ENCODE peak calls at places on chromosome 4, in seven cellular contexts. K is upper lobe of left lung, B is right lobe of liver, O is breast epithelium, W is sigmoid colon, H is body of pancreas, A is tibial nerve. L is an unnamed sample.

GRCh38 chr4:110164251-110164650 is 34.2 kb downstream of the ELOVL6 start:
- DNase-seq in K (no peak), B (no peak), O (no peak), W (no peak), H (no peak), A (no peak), L (no peak)

GRCh38 chr4:38805530-38806145 is 1.0 kb upstream of the TLR1 start:
- DNase-seq in K (no peak), B (no peak), O (no peak), W (no peak), H (no peak), A (no peak), L (no peak)

GRCh38 chr4:168722391-168722790 is 225.5 kb downstream of the PALLD start:
- DNase-seq in K (no peak), B (no peak), O (no peak), W (no peak), H (no peak), A (no peak), L (no peak)

GRCh38 chr4:84879651-84880200 is 86.8 kb downstream of the WDFY3 start:
- DNase-seq in K (no peak), B (no peak), O (no peak), W (no peak), H (no peak), A (no peak), L (no peak)

GRCh38 chr4:137125011-137125410 is 407.3 kb downstream of the PCDH18 start:
- DNase-seq in K (no peak), B (no peak), O (no peak), W (no peak), H (peak), A (no peak), L (peak)

GRCh38 chr4:151409470-151410313 is 716 bp downstream of the FHIP1A start:
- DNase-seq in K (peak), B (peak), O (peak), W (peak), H (peak), A (no peak), L (no peak)

GRCh38 chr4:30962949-30963348 is 242.8 kb downstream of the PCDH7 start:
- DNase-seq in K (no peak), B (no peak), O (no peak), W (no peak), H (no peak), A (no peak), L (no peak)

GRCh38 chr4:52869196-52869595 is 7.1 kb downstream of the RASL11B start:
- DNase-seq in K (peak), B (no peak), O (no peak), W (peak), H (no peak), A (no peak), L (peak)

GRCh38 chr4:78710536-78710935 is 65.6 kb upstream of the BMP2K start:
- DNase-seq in K (no peak), B (no peak), O (no peak), W (no peak), H (no peak), A (no peak), L (no peak)

GRCh38 chr4:161936625-161937133 is 227.1 kb downstream of the FSTL5 start:
- DNase-seq in K (no peak), B (no peak), O (no peak), W (no peak), H (no peak), A (no peak), L (no peak)

GRCh38 chr4:20618010-20618409 is 82.2 kb upstream of the PACRGL start:
- DNase-seq in K (no peak), B (peak), O (peak), W (peak), H (peak), A (no peak), L (peak)

GRCh38 chr4:37737456-37737855 is 51.3 kb upstream of the RELL1 start:
- DNase-seq in K (no peak), B (no peak), O (no peak), W (no peak), H (no peak), A (no peak), L (no peak)

GRCh38 chr4:40750461-40751258 is 905 bp downstream of the NSUN7 start:
- DNase-seq in K (no peak), B (no peak), O (no peak), W (no peak), H (peak), A (no peak), L (no peak)

GRCh38 chr4:88991746-88992145 is 65.2 kb downstream of the FAM13A start:
- DNase-seq in K (no peak), B (no peak), O (no peak), W (no peak), H (no peak), A (no peak), L (no peak)

GRCh38 chr4:92599044-92599443 is 295.3 kb downstream of the GRID2 start:
- DNase-seq in K (no peak), B (no peak), O (no peak), W (no peak), H (no peak), A (no peak), L (no peak)

GRCh38 chr4:187814737-187815465 is 180.7 kb upstream of the ZFP42 start:
- DNase-seq in K (no peak), B (no peak), O (peak), W (no peak), H (peak), A (no peak), L (no peak)

GRCh38 chr4:156547439-156547838 is 424.2 kb downstream of the PDGFC start:
- DNase-seq in K (no peak), B (no peak), O (no peak), W (no peak), H (no peak), A (no peak), L (no peak)

GRCh38 chr4:176988226-176988625 is 195.5 kb upstream of the VEGFC start:
- DNase-seq in K (no peak), B (no peak), O (no peak), W (no peak), H (no peak), A (no peak), L (no peak)

GRCh38 chr4:145090370-145090769 is 7.6 kb downstream of the ANAPC10 start:
- DNase-seq in K (no peak), B (no peak), O (no peak), W (no peak), H (no peak), A (no peak), L (no peak)

GRCh38 chr4:158823461-158823873 is 54.6 kb downstream of the FNIP2 start:
- DNase-seq in K (no peak), B (no peak), O (no peak), W (no peak), H (no peak), A (no peak), L (no peak)

GRCh38 chr4:100146756-100147155 is 43.5 kb downstream of the DDIT4L start:
- DNase-seq in K (no peak), B (no peak), O (no peak), W (no peak), H (no peak), A (no peak), L (no peak)

GRCh38 chr4:153028535-153028934 is 92.4 kb downstream of the FHDC1 start:
- DNase-seq in K (no peak), B (no peak), O (no peak), W (no peak), H (no peak), A (no peak), L (no peak)

GRCh38 chr4:110160616-110161015 is 37.8 kb downstream of the ELOVL6 start:
- DNase-seq in K (no peak), B (no peak), O (no peak), W (no peak), H (no peak), A (no peak), L (no peak)

GRCh38 chr4:40621592-40622512 is 7.8 kb downstream of the RBM47 start:
- DNase-seq in K (no peak), B (peak), O (peak), W (peak), H (peak), A (peak), L (peak)

GRCh38 chr4:35710343-35710742 is 534.0 kb downstream of the ARAP2 start:
- DNase-seq in K (no peak), B (no peak), O (no peak), W (no peak), H (no peak), A (no peak), L (no peak)

GRCh38 chr4:120718979-120719566 is 203.5 kb downstream of the PRDM5 start:
- DNase-seq in K (no peak), B (no peak), O (no peak), W (no peak), H (no peak), A (no peak), L (no peak)

GRCh38 chr4:110587666-110588285 is 35.1 kb downstream of the PITX2 start:
- DNase-seq in K (peak), B (no peak), O (no peak), W (no peak), H (no peak), A (no peak), L (no peak)

GRCh38 chr4:13706130-13706529 is 78.6 kb upstream of the BOD1L1 start:
- DNase-seq in K (no peak), B (no peak), O (peak), W (no peak), H (no peak), A (no peak), L (no peak)

GRCh38 chr4:75668596-75668995 is 4.6 kb downstream of the G3BP2 start:
- DNase-seq in K (no peak), B (no peak), O (no peak), W (no peak), H (no peak), A (no peak), L (no peak)

GRCh38 chr4:18869166-18869565 is 847.6 kb upstream of the LCORL start:
- DNase-seq in K (no peak), B (no peak), O (no peak), W (no peak), H (no peak), A (no peak), L (no peak)

GRCh38 chr4:156974264-156974663 is 2.7 kb upstream of the PDGFC start:
- DNase-seq in K (no peak), B (no peak), O (no peak), W (no peak), H (no peak), A (no peak), L (no peak)

GRCh38 chr4:146522098-146522861 is 540 bp upstream of the SLC10A7 start:
- DNase-seq in K (peak), B (peak), O (peak), W (peak), H (peak), A (peak), L (peak)

GRCh38 chr4:103482471-103482870 is 237.3 kb downstream of the TACR3 start:
- DNase-seq in K (no peak), B (no peak), O (no peak), W (no peak), H (no peak), A (no peak), L (no peak)

GRCh38 chr4:72909461-72909860 is 160.1 kb downstream of the COX18 start:
- DNase-seq in K (no peak), B (no peak), O (no peak), W (no peak), H (peak), A (no peak), L (no peak)

GRCh38 chr4:176238157-176238608 is 30.8 kb downstream of the ASB5 start:
- DNase-seq in K (no peak), B (no peak), O (no peak), W (no peak), H (no peak), A (no peak), L (no peak)

GRCh38 chr4:21769404-21770147 is 179.0 kb downstream of the KCNIP4 start:
- DNase-seq in K (no peak), B (no peak), O (no peak), W (no peak), H (no peak), A (no peak), L (no peak)

GRCh38 chr4:101464596-101464995 is 117.3 kb upstream of the PPP3CA start:
- DNase-seq in K (no peak), B (no peak), O (no peak), W (no peak), H (no peak), A (no peak), L (no peak)

DNA sequence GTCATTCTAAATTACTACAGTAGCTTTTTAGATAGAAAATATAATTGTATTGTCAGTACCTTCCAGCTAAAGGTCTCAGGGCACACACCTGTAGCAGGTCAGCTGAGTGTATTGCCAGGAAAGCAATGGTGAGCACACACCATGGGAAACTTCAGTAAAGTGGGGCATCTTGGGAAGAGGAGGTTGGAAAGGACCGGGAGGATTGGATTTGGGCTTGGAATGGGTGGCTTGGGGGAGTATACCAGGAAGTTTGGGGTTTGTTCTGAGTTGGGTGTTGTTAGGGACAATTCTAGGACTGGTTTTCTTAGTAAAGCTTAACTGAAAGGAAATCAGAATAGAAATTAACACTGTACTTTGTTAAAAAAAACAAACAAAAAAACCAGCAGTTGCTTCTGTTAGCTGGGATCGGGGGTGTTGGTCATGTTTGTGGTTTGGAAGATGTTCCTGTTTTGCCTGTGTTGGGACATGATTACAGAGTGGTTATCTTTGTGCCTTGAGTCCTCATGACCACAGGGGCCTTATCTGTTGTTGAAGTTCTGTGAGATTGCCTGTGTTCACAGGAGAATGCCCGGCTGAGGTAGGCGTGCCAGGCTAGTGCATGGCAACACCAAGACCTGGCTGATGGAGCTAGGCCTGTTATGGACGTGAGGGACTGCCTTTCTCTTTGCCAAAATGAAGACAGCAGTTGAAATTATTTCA is 35.1 kb downstream of the PRIMPOL start:
- DNase-seq in K (no peak), B (no peak), O (no peak), W (no peak), H (no peak), A (no peak), L (peak)
- TF ChIP-seq POLR2A in K (no peak), B (no peak), O (no peak), W (no peak), H (no peak), A (no peak), L (no peak)

GRCh38 chr4:71541541-71541940 is 202.7 kb downstream of the SLC4A4 start:
- DNase-seq in K (no peak), B (no peak), O (no peak), W (no peak), H (no peak), A (no peak), L (no peak)

GRCh38 chr4:71537551-71538065 is 198.8 kb downstream of the SLC4A4 start:
- DNase-seq in K (no peak), B (no peak), O (no peak), W (no peak), H (no peak), A (no peak), L (no peak)

GRCh38 chr4:71538528-71538927 is 199.7 kb downstream of the SLC4A4 start:
- DNase-seq in K (no peak), B (no peak), O (no peak), W (no peak), H (no peak), A (no peak), L (no peak)

GRCh38 chr4:71545168-71545567 is 206.3 kb downstream of the SLC4A4 start:
- DNase-seq in K (no peak), B (no peak), O (no peak), W (no peak), H (no peak), A (no peak), L (no peak)

GRCh38 chr4:71540749-71541269 is 202.0 kb downstream of the SLC4A4 start:
- DNase-seq in K (no peak), B (no peak), O (no peak), W (no peak), H (no peak), A (no peak), L (no peak)
- TF ChIP-seq CTCF in K (no peak), B (no peak), O (no peak), W (no peak), H (no peak), A (no peak), L (no peak)

GRCh38 chr4:6196871-6197270 is 3.5 kb downstream of the JAKMIP1 start:
- DNase-seq in K (no peak), B (no peak), O (no peak), W (peak), H (no peak), A (no peak), L (no peak)

GRCh38 chr4:6199344-6199921 is 916 bp downstream of the JAKMIP1 start:
- DNase-seq in K (peak), B (no peak), O (no peak), W (no peak), H (no peak), A (no peak), L (no peak)

GRCh38 chr4:6197433-6198174 is 2.7 kb downstream of the JAKMIP1 start:
- DNase-seq in K (no peak), B (no peak), O (no peak), W (peak), H (no peak), A (no peak), L (peak)

GRCh38 chr4:6198768-6199343 is 1.5 kb downstream of the JAKMIP1 start:
- DNase-seq in K (peak), B (no peak), O (no peak), W (peak), H (peak), A (no peak), L (no peak)

GRCh38 chr4:6198278-6198677 is 2.1 kb downstream of the JAKMIP1 start:
- DNase-seq in K (no peak), B (no peak), O (no peak), W (peak), H (no peak), A (no peak), L (no peak)
- H3K4me3 ChIP-seq in K (no peak), B (no peak), O (no peak), W (no peak), H (no peak), A (no peak), L (no peak)

DNA sequence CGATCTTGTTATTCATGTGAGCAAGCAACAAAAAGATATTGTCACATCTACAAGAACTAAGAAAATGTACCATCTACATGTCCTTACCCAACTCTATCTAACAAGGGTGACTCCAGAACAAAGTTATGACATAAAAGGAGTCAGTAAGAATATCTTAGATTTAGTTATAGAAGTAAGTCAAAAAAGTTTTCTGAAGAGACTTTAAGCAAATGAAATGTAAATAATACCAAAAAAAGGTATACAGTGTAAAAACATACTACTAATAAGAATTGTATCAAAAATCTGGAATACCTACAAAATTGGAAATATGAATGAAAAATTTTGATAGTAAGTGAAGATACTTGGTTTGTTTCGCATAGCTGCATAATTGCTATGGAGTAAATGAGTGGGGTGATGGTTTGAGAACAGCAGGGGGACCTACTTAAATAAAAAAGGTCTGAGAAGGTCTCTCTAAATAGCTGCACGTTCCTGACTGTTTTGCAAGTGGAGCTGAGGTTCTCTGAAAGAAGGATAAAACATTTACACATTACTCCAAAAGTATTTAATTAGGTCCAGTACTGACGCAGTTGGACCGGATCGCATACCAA is 51.0 kb upstream of the ENPP6 start:
- DNase-seq in K (no peak), B (no peak), O (no peak), W (no peak), H (no peak), A (no peak), L (no peak)
- TF ChIP-seq POLR2A in K (no peak), B (no peak), O (no peak), W (no peak), H (no peak), A (no peak), L (no peak)

DNA sequence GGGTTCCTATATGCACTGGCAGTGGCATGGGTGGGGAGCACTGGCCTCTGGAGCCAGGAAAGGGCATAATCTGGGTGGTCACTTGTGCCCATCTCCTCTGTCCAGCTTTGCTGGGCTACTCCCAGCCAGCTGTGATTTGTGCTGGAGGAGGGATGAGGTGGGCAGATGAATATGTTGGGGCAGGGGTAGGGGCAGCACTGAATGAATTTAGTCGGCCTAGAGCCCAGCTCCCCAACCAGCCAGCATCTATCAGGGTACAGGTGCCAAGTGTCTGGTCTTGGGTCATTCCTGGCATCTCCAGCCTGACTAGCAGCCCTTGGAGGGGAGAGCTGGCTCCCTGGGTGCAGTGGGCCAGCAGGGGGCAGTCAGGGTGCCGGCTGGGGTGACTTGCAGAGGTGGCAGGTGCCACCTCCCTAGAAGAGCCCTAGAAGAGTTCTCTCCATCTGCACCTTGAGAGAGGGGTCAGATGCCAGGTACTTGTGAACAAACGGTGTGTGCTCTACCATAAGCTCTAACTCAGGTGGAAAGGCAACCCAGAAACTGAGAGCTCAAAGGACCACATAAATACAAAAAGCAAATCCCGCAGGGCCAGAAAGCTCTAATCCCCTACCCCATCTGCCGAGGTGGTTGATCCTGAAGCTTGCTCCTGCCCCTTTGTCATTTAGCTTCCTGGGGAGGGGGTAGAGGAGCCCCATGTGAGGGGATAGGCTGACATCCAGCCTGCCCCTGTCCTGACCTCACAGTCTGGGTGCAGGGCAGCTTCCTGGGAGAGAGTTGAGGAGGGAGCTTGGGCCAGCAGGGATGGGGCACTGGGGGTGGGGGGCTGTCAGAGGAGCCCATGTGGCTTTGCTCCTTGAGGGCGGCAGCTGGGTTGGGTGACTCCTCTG is 2.2 kb downstream of the SORCS2 start:
- DNase-seq in K (peak), B (no peak), O (no peak), W (peak), H (peak), A (peak), L (no peak)
- TF ChIP-seq CTCF in K (no peak), B (peak), O (no peak), W (no peak), H (no peak), A (peak), L (no peak)

GRCh38 chr4:1767058-1767769 is 25.9 kb upstream of the FGFR3 start:
- DNase-seq in K (no peak), B (no peak), O (no peak), W (no peak), H (peak), A (no peak), L (no peak)
- H3K4me3 ChIP-seq in K (no peak), B (peak), O (peak), W (peak), H (no peak), A (peak), L (no peak)